ENCODE peak calls at places on chromosomes 16 and 17, in nine cellular contexts. A, X, G, L, E, D, H, B and R are unnamed samples.
A peak's percentile ranks its signal among the peaks of the same experiment; 100 is the strongest.

GRCh38 chr16:80896778-80897177 is 92.4 kb upstream of the CDYL2 start:
- DNase-seq in A (no peak), X (no peak), G (no peak), L (no peak), E (no peak), D (no peak), H (no peak), B (no peak), R (no peak)

GRCh38 chr16:25027281-25027680 is 12.1 kb upstream of the ARHGAP17 start:
- DNase-seq in A (no peak), X (no peak), G (no peak), L (no peak), E (no peak), D (no peak), H (no peak), B (no peak), R (no peak)

GRCh38 chr16:73210084-73210483 is 162.2 kb upstream of the ZFHX3 start:
- DNase-seq in A (no peak), X (no peak), G (no peak), L (no peak), E (no peak), D (no peak), H (no peak), B (no peak), R (no peak)

GRCh38 chr17:67390646-67391480 is 13.8 kb downstream of the PITPNC1 start:
- DNase-seq in A (peak; percentile 94), X (peak; percentile 84), G (peak; percentile 90), L (no peak), E (peak; percentile 65), D (peak; percentile 99), H (peak; percentile 98), B (peak; percentile 99), R (peak; percentile 94)

GRCh38 chr16:54936086-54936978 is 5.7 kb downstream of the IRX5 start:
- DNase-seq in A (peak; percentile 57), X (peak; percentile 70), G (no peak), L (no peak), E (no peak), D (no peak), H (peak; percentile 77), B (peak; percentile 57), R (no peak)

GRCh38 chr16:66750279-66751134 is 902 bp downstream of the DYNC1LI2 start:
- DNase-seq in A (no peak), X (no peak), G (no peak), L (no peak), E (no peak), D (no peak), H (no peak), B (no peak), R (no peak)

GRCh38 chr17:54840885-54841614 is 59.6 kb upstream of the TOM1L1 start:
- DNase-seq in A (no peak), X (no peak), G (no peak), L (no peak), E (no peak), D (no peak), H (no peak), B (no peak), R (no peak)

GRCh38 chr16:9612267-9612666 is 520.8 kb downstream of the HAPSTR1 start:
- DNase-seq in A (no peak), X (no peak), G (no peak), L (no peak), E (no peak), D (no peak), H (peak; percentile 33), B (no peak), R (no peak)

GRCh38 chr16:75060708-75061107 is 55.9 kb downstream of the LDHD start:
- DNase-seq in A (no peak), X (no peak), G (no peak), L (no peak), E (no peak), D (no peak), H (no peak), B (no peak), R (no peak)

GRCh38 chr16:397736-398332 is 835 bp downstream of the NME4 start:
- DNase-seq in A (peak; percentile 51), X (peak; percentile 93), G (no peak), L (peak; percentile 67), E (peak; percentile 87), D (peak; percentile 61), H (peak; percentile 61), B (peak; percentile 53), R (peak; percentile 61)

GRCh38 chr16:398551-399277 is 1.7 kb downstream of the NME4 start:
- DNase-seq in A (no peak), X (peak; percentile 84), G (no peak), L (no peak), E (no peak), D (no peak), H (no peak), B (no peak), R (no peak)

GRCh38 chr16:399278-400019 is 2.2 kb upstream of the DECR2 start:
- DNase-seq in A (no peak), X (peak; percentile 66), G (no peak), L (no peak), E (no peak), D (no peak), H (no peak), B (no peak), R (no peak)

GRCh38 chr16:401468-402348 is at the start of gene DECR2:
- DNase-seq in A (peak; percentile 87), X (peak; percentile 98), G (peak; percentile 28), L (peak; percentile 96), E (peak; percentile 98), D (peak; percentile 85), H (peak; percentile 83), B (peak; percentile 81), R (peak; percentile 92)

DNA sequence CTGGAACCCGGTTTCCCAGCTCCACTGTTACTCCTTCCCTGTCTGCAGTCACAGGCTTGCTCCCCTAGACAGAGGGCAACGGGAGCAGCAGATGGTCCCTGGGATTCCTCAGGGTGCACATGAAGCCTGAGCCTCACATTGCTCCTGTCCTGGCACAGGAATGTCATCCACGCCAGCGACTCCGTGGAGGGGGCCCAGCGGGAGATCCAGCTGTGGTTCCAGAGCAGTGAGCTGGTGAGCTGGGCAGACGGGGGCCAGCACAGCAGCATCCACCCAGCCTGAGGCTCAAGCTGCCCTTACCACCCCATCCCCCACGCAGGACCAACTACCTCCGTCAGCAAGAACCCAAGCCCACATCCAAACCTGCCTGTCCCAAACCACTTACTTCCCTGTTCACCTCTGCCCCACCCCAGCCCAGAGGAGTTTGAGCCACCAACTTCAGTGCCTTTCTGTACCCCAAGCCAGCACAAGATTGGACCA is 1.6 kb upstream of the DECR2 start:
- DNase-seq in A (no peak), X (peak; percentile 77), G (no peak), L (no peak), E (no peak), D (no peak), H (no peak), B (no peak), R (no peak)
- H3K4me3 ChIP-seq in A (peak overlapping the region; percentile 87), X (no peak overlapping the region), G (no peak overlapping the region), L (peak overlapping the region; percentile 70), E (no peak overlapping the region), D (no peak overlapping the region), H (no peak overlapping the region), B (no peak overlapping the region), R (peak overlapping the region; percentile 83)

DNA sequence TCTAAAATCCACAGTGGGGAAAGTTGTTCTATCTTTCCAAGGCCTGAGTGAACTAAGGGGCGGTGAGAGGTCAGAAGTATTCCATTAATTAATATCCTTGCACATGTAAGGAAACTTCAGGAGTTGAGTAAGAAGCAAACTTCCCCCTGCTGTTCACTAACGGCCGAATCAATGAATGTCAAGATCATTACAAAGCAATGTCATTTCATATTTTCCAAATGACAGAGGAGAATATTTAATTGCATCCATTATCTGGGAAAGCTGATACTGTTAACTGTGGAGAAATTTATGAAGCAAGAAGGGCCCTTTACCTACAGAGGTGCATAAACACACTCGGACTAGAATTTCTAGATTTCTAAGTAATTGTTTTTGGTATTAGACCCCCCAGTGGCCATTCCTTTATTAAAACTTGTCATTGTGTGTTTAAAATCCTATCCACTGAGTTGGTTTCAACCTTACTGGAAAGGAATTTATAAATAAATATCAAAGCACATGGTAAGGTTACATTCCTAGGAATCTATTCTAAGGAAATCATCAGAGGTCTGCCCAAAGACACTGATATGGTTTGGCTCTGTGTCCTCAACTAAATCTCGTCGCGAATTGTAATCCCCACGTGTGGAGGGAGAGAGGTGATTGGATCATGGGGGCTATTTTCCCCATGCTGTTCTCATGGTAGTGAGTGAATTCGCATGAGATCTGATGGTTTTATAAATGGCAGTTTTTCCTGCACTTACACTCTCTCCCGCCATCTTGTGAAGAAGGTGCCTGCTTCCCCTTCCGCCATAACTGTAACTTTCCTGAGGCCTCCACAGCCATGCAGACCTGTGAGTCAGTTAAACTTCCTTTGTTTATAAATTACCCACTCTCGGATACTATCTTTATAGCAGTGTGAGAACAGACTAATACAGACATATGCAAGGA is 20.4 kb upstream of the SMURF2 start:
- DNase-seq in A (peak; percentile 77), X (no peak), G (no peak), L (no peak), E (no peak), D (peak; percentile 95), H (peak; percentile 94), B (peak; percentile 51), R (peak; percentile 31)
- TF ChIP-seq CTCF in A (no peak), X (no peak), G (no peak), L (no peak), E (no peak), D (peak; percentile 24), H (no peak), B (no peak), R (no peak)

GRCh38 chr17:77800832-77801231 is 157.7 kb upstream of the TNRC6C start:
- DNase-seq in A (no peak), X (peak; percentile 31), G (no peak), L (no peak), E (no peak), D (no peak), H (no peak), B (no peak), R (no peak)
- H3K4me3 ChIP-seq in A (no peak overlapping the region), X (no peak overlapping the region), G (no peak overlapping the region), L (no peak overlapping the region), E (no peak overlapping the region), D (no peak overlapping the region), H (no peak overlapping the region), B (no peak overlapping the region), R (no peak overlapping the region)

DNA sequence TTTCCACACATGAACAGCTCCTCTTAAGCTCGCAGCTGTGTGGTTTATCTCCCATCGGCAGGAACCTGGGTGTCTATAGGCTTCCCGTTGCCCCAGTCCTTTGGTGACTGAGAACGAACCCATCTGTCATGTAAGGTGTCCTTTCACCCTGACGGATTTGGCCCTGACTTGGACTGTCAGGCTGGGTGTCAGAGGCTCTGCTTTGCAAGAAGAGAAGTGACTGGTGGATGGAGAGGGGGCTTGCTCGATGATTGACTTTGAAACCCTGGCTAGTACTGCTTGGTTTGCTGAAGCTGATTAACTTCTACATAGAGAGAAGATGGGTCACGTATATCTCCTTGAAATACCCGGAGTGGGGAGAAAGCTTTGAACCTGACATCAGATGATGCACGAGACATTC is 42.9 kb downstream of the COX4I1 start:
- DNase-seq in A (no peak), X (peak; percentile 16), G (no peak), L (no peak), E (no peak), D (no peak), H (no peak), B (no peak), R (no peak)
- TF ChIP-seq CTCF in A (no peak), X (no peak), G (no peak), L (no peak), E (no peak), D (no peak), H (no peak), B (no peak), R (no peak)

GRCh38 chr17:43978078-43978477 is 24.3 kb upstream of the PYY start:
- DNase-seq in A (no peak), X (no peak), G (no peak), L (no peak), E (no peak), D (no peak), H (no peak), B (no peak), R (no peak)
- H3K4me3 ChIP-seq in A (no peak overlapping the region), X (no peak overlapping the region), G (no peak overlapping the region), L (no peak overlapping the region), E (no peak overlapping the region), D (no peak overlapping the region), H (no peak overlapping the region), B (no peak overlapping the region), R (no peak overlapping the region)